ENCODE peak calls at places on chromosomes 6 and 20, in five cellular contexts. J, Y, K, V and F are unnamed samples.
A peak's percentile ranks its signal among the peaks of the same experiment; 100 is the strongest.

GRCh38 chr20:20658123-20658522 is 54.3 kb downstream of the RALGAPA2 start:
- DNase-seq in J (no peak), V (no peak), K (no peak), Y (no peak), F (no peak)

GRCh38 chr6:66522864-66523263 is 815.8 kb upstream of the EYS start:
- DNase-seq in V (no peak), Y (no peak), J (no peak), K (no peak), F (no peak)

GRCh38 chr6:13469688-13470087 is 17.7 kb downstream of the GFOD1 start:
- DNase-seq in K (no peak), J (no peak), V (no peak), Y (no peak), F (no peak)

GRCh38 chr20:62191781-62192559 is 9.1 kb downstream of the MTG2 start:
- DNase-seq in Y (no peak), V (no peak), K (no peak), J (no peak), F (no peak)

GRCh38 chr6:34223381-34223963 is 13.2 kb upstream of the HMGA1 start:
- DNase-seq in V (no peak), Y (no peak), K (no peak), J (no peak), F (no peak)

GRCh38 chr6:154384196-154384595 is 27.6 kb upstream of the IPCEF1 start:
- DNase-seq in V (no peak), J (no peak), Y (no peak), K (no peak), F (no peak)

GRCh38 chr20:36644032-36644712 is 1.8 kb downstream of the SLA2 start:
- DNase-seq in Y (no peak), J (no peak), V (no peak), K (peak; percentile 63), F (no peak)

GRCh38 chr6:10838794-10839333 is 525 bp upstream of the MAK start:
- DNase-seq in K (no peak), Y (no peak), V (no peak), J (no peak), F (no peak)

GRCh38 chr6:48194596-48195295 is 83.7 kb upstream of the PTCHD4 start:
- DNase-seq in J (no peak), V (no peak), Y (no peak), K (no peak), F (no peak)

GRCh38 chr20:44644384-44645131 is 6.9 kb downstream of the ADA start:
- DNase-seq in Y (no peak), V (no peak), K (peak; percentile 28), J (no peak), F (no peak)

GRCh38 chr6:89131599-89131998 is 13.7 kb upstream of the SRSF12 start:
- DNase-seq in Y (no peak), J (no peak), K (no peak), V (no peak), F (no peak)